ENCODE peak calls at places on chromosomes 2 and 18, in five cellular contexts. A is activated T-helper 1 cell treated with Interleukin-2 at 50 U/mL for 16 hours, Z is activated T-cell treated with anti-CD3 and anti-CD28 coated beads for 48 hours, E is NCI-H1930, D is RPMI7951. N is an unnamed sample.

GRCh38 chr2:105134076-105134475 is 96.2 kb downstream of the MRPS9 start:
- DNase-seq in A (no peak), Z (no peak), E (no peak), D (no peak), N (no peak)

GRCh38 chr2:45962522-45962921 is 311.0 kb downstream of the PRKCE start:
- DNase-seq in A (no peak), Z (no peak), E (no peak), D (peak), N (no peak)

GRCh38 chr18:3441290-3441689 is 8.7 kb upstream of the TGIF1 start:
- DNase-seq in A (no peak), Z (no peak), E (no peak), D (peak), N (no peak)

GRCh38 chr2:239939736-239940483 is 85.2 kb downstream of the NDUFA10 start:
- DNase-seq in A (no peak), Z (no peak), E (no peak), D (no peak), N (no peak)

GRCh38 chr2:47907097-47907781 is 941 bp upstream of the FBXO11 start:
- DNase-seq in A (peak), Z (peak), E (no peak), D (no peak), N (no peak)

GRCh38 chr2:139427164-139427563 is 647.0 kb upstream of the NXPH2 start:
- DNase-seq in A (no peak), Z (no peak), E (no peak), D (no peak), N (no peak)

GRCh38 chr18:35661483-35662146 is 80.1 kb downstream of the GALNT1 start:
- DNase-seq in A (no peak), Z (no peak), E (no peak), D (no peak), N (no peak)

GRCh38 chr2:239289545-239289944 is 111.3 kb downstream of the HDAC4 start:
- DNase-seq in A (no peak), Z (no peak), E (no peak), D (no peak), N (no peak)

GRCh38 chr2:176092270-176093144 is at the start of gene HOXD13:
- DNase-seq in A (no peak), Z (no peak), E (peak), D (peak), N (no peak)

GRCh38 chr2:113273031-113273551 is 5.6 kb downstream of the PAX8 start:
- DNase-seq in A (no peak), Z (no peak), E (no peak), D (no peak), N (no peak)

GRCh38 chr2:232230557-232230956 is 148.0 kb upstream of the ALPP start:
- DNase-seq in A (no peak), Z (peak), E (peak), D (peak), N (no peak)

GRCh38 chr2:241773511-241774418 is 2.9 kb upstream of the GAL3ST2 start:
- DNase-seq in A (no peak), Z (no peak), E (no peak), D (no peak), N (no peak)

GRCh38 chr2:95282458-95282857 is 8.2 kb downstream of the PROM2 start:
- DNase-seq in A (no peak), Z (no peak), E (no peak), D (no peak), N (no peak)

GRCh38 chr18:46290440-46291020 is 186.3 kb downstream of the HAUS1 start:
- DNase-seq in A (no peak), Z (no peak), E (no peak), D (no peak), N (no peak)

GRCh38 chr2:236568068-236568921 is 1.3 kb upstream of the ACKR3 start:
- DNase-seq in A (peak), Z (peak), E (no peak), D (peak), N (peak)

GRCh38 chr2:42073739-42074138 is 25.9 kb downstream of the PKDCC start:
- DNase-seq in A (no peak), Z (no peak), E (no peak), D (no peak), N (no peak)

N was measured in GM12892.